ENCODE peak calls at places on chromosome 12, in six cellular contexts. Z is GM13977; L is CD4-positive, alpha-beta T cell; R is tibial artery; Q is OCI-LY7; M is lung. K is an unnamed sample.

GRCh38 chr12:84661732-84662326 is 250.8 kb downstream of the SLC6A15 start:
- DNase-seq in Z (no peak), L (no peak), R (no peak), Q (no peak), M (no peak), K (no peak)

GRCh38 chr12:92208613-92209121 is 63.0 kb upstream of the BTG1 start:
- DNase-seq in Z (peak; percentile 30), L (no peak), R (no peak), M (no peak), Q (peak; percentile 78), K (no peak)

GRCh38 chr12:124273630-124274029 is 21.3 kb upstream of the RFLNA start:
- DNase-seq in L (no peak), Z (peak; percentile 78), M (no peak), Q (peak; percentile 22), R (no peak), K (peak; percentile 75)

GRCh38 chr12:16788888-16789790 is 183.2 kb upstream of the LMO3 start:
- DNase-seq in Z (no peak), L (no peak), M (no peak), R (no peak), Q (no peak), K (no peak)

GRCh38 chr12:20490213-20490612 is 121.9 kb downstream of the PDE3A start:
- DNase-seq in L (no peak), R (no peak), Q (no peak), M (no peak), Z (no peak), K (no peak)

GRCh38 chr12:89892426-89892825 is 183.8 kb upstream of the ATP2B1 start:
- DNase-seq in Z (no peak), R (no peak), M (no peak), Q (no peak), L (no peak), K (no peak)

GRCh38 chr12:176321-177181 is 37.4 kb downstream of the SLC6A12 start:
- DNase-seq in Z (no peak), M (no peak), L (no peak), Q (no peak), R (no peak), K (no peak)

GRCh38 chr12:121181181-121181580 is 28.7 kb upstream of the P2RX4 start:
- DNase-seq in L (no peak), R (no peak), Z (no peak), Q (no peak), M (no peak), K (no peak)

GRCh38 chr12:11706509-11707331 is 57.2 kb downstream of the ETV6 start:
- DNase-seq in R (no peak), L (no peak), M (no peak), Q (no peak), Z (no peak), K (no peak)

GRCh38 chr12:28631831-28632230 is 441.6 kb downstream of the CCDC91 start:
- DNase-seq in R (no peak), L (no peak), Z (peak; percentile 10), M (no peak), Q (no peak), K (no peak)

GRCh38 chr12:73308747-73309146 is 1036.6 kb downstream of the TRHDE start:
- DNase-seq in M (no peak), Q (no peak), L (no peak), R (no peak), Z (no peak), K (no peak)

GRCh38 chr12:49478949-49479664 is 59.7 kb upstream of the KCNH3 start:
- DNase-seq in Z (no peak), R (no peak), Q (no peak), M (no peak), L (no peak), K (no peak)

GRCh38 chr12:40622246-40622838 is 69.9 kb upstream of the CNTN1 start:
- DNase-seq in R (peak; percentile 60), L (no peak), M (peak; percentile 41), Q (peak; percentile 59), Z (peak; percentile 63), K (no peak)

GRCh38 chr12:14442221-14442881 is 76.9 kb downstream of the ATF7IP start:
- DNase-seq in L (no peak), M (peak; percentile 42), R (no peak), Z (no peak), Q (no peak), K (no peak)

GRCh38 chr12:57479376-57480115 is at the start of gene ARHGAP9:
- DNase-seq in Z (peak; percentile 76), Q (peak; percentile 79), L (no peak), R (no peak), M (no peak), K (no peak)

GRCh38 chr12:104519190-104519857 is 62.6 kb downstream of the CHST11 start:
- DNase-seq in Z (no peak), L (no peak), R (no peak), Q (no peak), M (no peak), K (no peak)

GRCh38 chr12:3717283-3717974 is 35.5 kb downstream of the CRACR2A start:
- DNase-seq in L (no peak), Z (no peak), R (no peak), M (no peak), Q (no peak), K (no peak)

GRCh38 chr12:3715999-3716398 is 36.9 kb downstream of the CRACR2A start:
- DNase-seq in Q (no peak), Z (no peak), R (no peak), M (no peak), L (no peak), K (no peak)

GRCh38 chr12:3720772-3721171 is 32.1 kb downstream of the CRACR2A start:
- DNase-seq in L (no peak), Z (no peak), M (no peak), R (no peak), Q (no peak), K (no peak)

GRCh38 chr12:3722368-3722767 is 30.5 kb downstream of the CRACR2A start:
- DNase-seq in Z (no peak), Q (no peak), M (no peak), L (no peak), R (no peak), K (no peak)

GRCh38 chr12:3718100-3718499 is 34.8 kb downstream of the CRACR2A start:
- DNase-seq in Z (no peak), Q (no peak), R (no peak), M (peak; percentile 45), L (no peak), K (peak; percentile 85)
- TF ChIP-seq CTCF in Z (no peak), Q (no peak), R (no peak), M (no peak), L (no peak), K (no peak)

GRCh38 chr12:75816892-75817291 is 214.7 kb downstream of the PHLDA1 start:
- DNase-seq in Q (peak; percentile 43), R (no peak), M (no peak), Z (no peak), L (no peak), K (no peak)
- TF ChIP-seq CTCF in Q (peak; percentile 61), R (no peak), M (no peak), Z (peak; percentile 11), L (no peak), K (peak; percentile 20)

GRCh38 chr12:26761775-26762174 is 71.2 kb downstream of the ITPR2 start:
- DNase-seq in M (no peak), L (no peak), Z (no peak), Q (no peak), R (no peak), K (no peak)
- TF ChIP-seq CTCF in M (no peak), L (no peak), Z (no peak), Q (no peak), R (no peak), K (no peak)

GRCh38 chr12:93356214-93356613 is 21.5 kb upstream of the NUDT4 start:
- DNase-seq in Z (no peak), M (no peak), R (no peak), L (no peak), Q (no peak), K (no peak)

GRCh38 chr12:93358821-93359220 is 18.9 kb upstream of the NUDT4 start:
- DNase-seq in L (no peak), Q (no peak), M (no peak), Z (no peak), R (no peak), K (no peak)

GRCh38 chr12:93361159-93361919 is 16.4 kb upstream of the NUDT4 start:
- DNase-seq in R (no peak), Z (no peak), M (no peak), L (no peak), Q (no peak), K (no peak)

GRCh38 chr12:93352321-93352720 is 25.4 kb upstream of the NUDT4 start:
- DNase-seq in L (no peak), Z (no peak), R (no peak), Q (no peak), M (no peak), K (no peak)

GRCh38 chr12:93358058-93358457 is 19.7 kb upstream of the NUDT4 start:
- DNase-seq in M (no peak), L (no peak), Q (no peak), R (no peak), Z (peak; percentile 55), K (no peak)
- TF ChIP-seq CTCF in M (no peak), L (no peak), Q (no peak), R (no peak), Z (no peak), K (no peak)

GRCh38 chr12:27525373-27525772 is 1.4 kb downstream of the PPFIBP1 start:
- DNase-seq in M (no peak), L (no peak), Q (no peak), Z (no peak), R (peak; percentile 45), K (no peak)

GRCh38 chr12:27523305-27523641 is 733 bp upstream of the PPFIBP1 start:
- DNase-seq in Z (peak; percentile 26), Q (no peak), L (no peak), M (no peak), R (no peak), K (no peak)

GRCh38 chr12:27524489-27524835 is 456 bp downstream of the PPFIBP1 start:
- DNase-seq in Z (no peak), M (no peak), L (no peak), R (no peak), Q (no peak), K (no peak)

GRCh38 chr12:27524839-27525238 is 833 bp downstream of the PPFIBP1 start:
- DNase-seq in Q (no peak), L (no peak), Z (no peak), R (no peak), M (no peak), K (no peak)

GRCh38 chr12:27523642-27524488 is at the start of gene PPFIBP1:
- DNase-seq in L (peak; percentile 99), M (peak; percentile 100), Q (peak; percentile 91), Z (peak; percentile 92), R (peak; percentile 99), K (peak; percentile 93)
- TF ChIP-seq CTCF in L (no peak), M (no peak), Q (no peak), Z (peak; percentile 27), R (peak; percentile 32), K (no peak)